ENCODE peak calls at places on chromosome 3, in seven cellular contexts. T is AG04449, C is psoas muscle, P is GM03348, W is AG08395, A is endothelial cell of umbilical vein, K is H54. E is an unnamed sample.

GRCh38 chr3:12900885-12901411 is 59.6 kb upstream of the RPL32 start:
- DNase-seq in T (no peak), C (peak), P (no peak), W (no peak), A (no peak), K (no peak), E (no peak)

GRCh38 chr3:2657408-2657807 is 452.8 kb downstream of the IL5RA start:
- DNase-seq in T (no peak), C (no peak), P (no peak), W (no peak), A (no peak), K (no peak), E (no peak)

GRCh38 chr3:168090306-168091085 is 5.2 kb downstream of the GOLIM4 start:
- DNase-seq in T (no peak), C (no peak), P (no peak), W (no peak), A (no peak), K (no peak), E (peak)

GRCh38 chr3:183844606-183845005 is 19.2 kb upstream of the MAP6D1 start:
- DNase-seq in T (peak), C (no peak), P (peak), W (peak), A (peak), K (no peak), E (peak)

GRCh38 chr3:185830018-185830797 is 5.4 kb upstream of the IGF2BP2 start:
- DNase-seq in T (no peak), C (no peak), P (no peak), W (no peak), A (no peak), K (no peak), E (no peak)

GRCh38 chr3:25573386-25574171 is 91.1 kb downstream of the TOP2B start:
- DNase-seq in T (no peak), C (no peak), P (peak), W (peak), A (no peak), K (peak), E (peak)

GRCh38 chr3:122760457-122761271 is 33.0 kb downstream of the HSPBAP1 start:
- DNase-seq in T (no peak), C (no peak), P (peak), W (no peak), A (no peak), K (no peak), E (peak)

GRCh38 chr3:57252404-57252803 is 24.9 kb downstream of the APPL1 start:
- DNase-seq in T (no peak), C (no peak), P (no peak), W (no peak), A (no peak), K (no peak), E (no peak)

GRCh38 chr3:45321607-45322391 is 66.6 kb upstream of the LARS2 start:
- DNase-seq in T (no peak), C (no peak), P (no peak), W (no peak), A (no peak), K (no peak), E (no peak)

GRCh38 chr3:46901591-46902187 is 24.2 kb downstream of the PTH1R start:
- DNase-seq in T (no peak), C (peak), P (no peak), W (no peak), A (no peak), K (no peak), E (no peak)

GRCh38 chr3:61522629-61523028 is 38.7 kb upstream of the PTPRG start:
- DNase-seq in T (no peak), C (no peak), P (no peak), W (no peak), A (no peak), K (no peak), E (no peak)

GRCh38 chr3:17006143-17006839 is 121.5 kb downstream of the PLCL2 start:
- DNase-seq in T (no peak), C (no peak), P (no peak), W (no peak), A (no peak), K (no peak), E (no peak)

GRCh38 chr3:119194237-119195150 is 21.1 kb downstream of the UPK1B start:
- DNase-seq in T (peak), C (no peak), P (peak), W (peak), A (no peak), K (no peak), E (peak)

GRCh38 chr3:50211930-50212329 is 6.9 kb downstream of the SLC38A3 start:
- DNase-seq in T (no peak), C (no peak), P (peak), W (no peak), A (no peak), K (no peak), E (peak)

GRCh38 chr3:170542704-170543103 is 43.2 kb downstream of the SLC7A14 start:
- DNase-seq in T (no peak), C (no peak), P (peak), W (peak), A (no peak), K (no peak), E (peak)

GRCh38 chr3:43894176-43895049 is 203.7 kb downstream of the ABHD5 start:
- DNase-seq in T (no peak), C (peak), P (peak), W (peak), A (peak), K (peak), E (peak)

GRCh38 chr3:192921793-192922192 is 4.1 kb upstream of the MB21D2 start:
- DNase-seq in T (no peak), C (no peak), P (no peak), W (no peak), A (no peak), K (no peak), E (no peak)

GRCh38 chr3:42498791-42499477 is 3.5 kb upstream of the VIPR1 start:
- DNase-seq in T (no peak), C (no peak), P (no peak), W (no peak), A (no peak), K (no peak), E (no peak)

GRCh38 chr3:114496874-114497273 is 203.0 kb downstream of the TIGIT start:
- DNase-seq in T (no peak), C (peak), P (peak), W (peak), A (no peak), K (no peak), E (peak)

GRCh38 chr3:50370594-50370993 is 11.3 kb upstream of the TMEM115 start:
- DNase-seq in T (no peak), C (no peak), P (no peak), W (no peak), A (peak), K (no peak), E (no peak)

E was measured in AG10803.